ENCODE peak calls at places on chromosomes 2 and 18, in nine cellular contexts. E is NCI-H748 treated with DMSO at 0.1 percent for 48 hours; R is mammary epithelial cell; H is activated CD8-positive, alpha-beta memory T cell treated with anti-CD3 and anti-CD28 coated beads for 24 hours; W is EL; T is COR-L47; C is Panc1; Z is Daoy; J is stimulated activated CD4-positive, alpha-beta T cell treated with anti-CD3 and anti-CD28 coated beads, Interleukin-1b, Interleukin-23, amount 100 ng/mL, for 24 hours. O is an unnamed sample.

GRCh38 chr18:54734059-54734458 is 94.2 kb upstream of the RAB27B start:
- DNase-seq in R (peak), Z (peak), H (no peak), E (no peak), T (no peak), W (peak), J (no peak), C (peak), O (no peak)

GRCh38 chr2:71746946-71747501 is 293.7 kb downstream of the DYSF start:
- DNase-seq in R (peak), T (no peak), C (no peak), E (no peak), Z (peak), H (no peak), J (no peak), W (peak), O (no peak)

GRCh38 chr2:121826036-121826435 is 70.6 kb downstream of the TSN start:
- DNase-seq in H (no peak), W (no peak), C (no peak), T (no peak), Z (no peak), R (no peak), J (no peak), E (no peak), O (no peak)

GRCh38 chr18:47983946-47984345 is 53.5 kb upstream of the SMAD2 start:
- DNase-seq in W (no peak), J (no peak), T (no peak), E (no peak), Z (no peak), C (no peak), R (no peak), H (no peak), O (no peak)

GRCh38 chr2:119208791-119209203 is 14.8 kb upstream of the STEAP3 start:
- DNase-seq in W (peak), T (peak), E (no peak), R (peak), Z (peak), J (no peak), H (no peak), C (no peak), O (no peak)

GRCh38 chr2:48414640-48414979 is 115.3 kb upstream of the STON1 start:
- DNase-seq in C (no peak), W (no peak), Z (no peak), H (no peak), E (no peak), T (no peak), J (no peak), R (no peak), O (no peak)

GRCh38 chr2:64367444-64367843 is 86.5 kb upstream of the LGALSL start:
- DNase-seq in W (no peak), Z (no peak), C (no peak), J (no peak), H (no peak), R (no peak), T (no peak), E (no peak), O (no peak)

GRCh38 chr2:172736419-172737174 is 952 bp downstream of the RAPGEF4 start:
- DNase-seq in R (no peak), C (no peak), J (no peak), E (no peak), T (no peak), Z (no peak), W (no peak), H (no peak), O (no peak)

GRCh38 chr2:54052825-54053718 is 62.3 kb upstream of the ACYP2 start:
- DNase-seq in E (no peak), Z (no peak), J (no peak), R (peak), W (peak), C (no peak), H (no peak), T (no peak), O (no peak)

GRCh38 chr2:15163316-15163715 is 397.8 kb downstream of the NBAS start:
- DNase-seq in Z (no peak), C (no peak), R (no peak), E (no peak), T (no peak), W (peak), H (no peak), J (no peak), O (no peak)

GRCh38 chr2:237431372-237431771 is 17.4 kb upstream of the COL6A3 start:
- DNase-seq in E (no peak), T (no peak), Z (peak), W (peak), C (no peak), J (no peak), H (no peak), R (peak), O (no peak)

GRCh38 chr2:10646153-10646552 is 43.6 kb downstream of the NOL10 start:
- DNase-seq in J (no peak), C (no peak), R (no peak), W (no peak), E (no peak), T (no peak), H (no peak), Z (no peak), O (no peak)

GRCh38 chr2:240458900-240459391 is 23.5 kb downstream of the GPC1 start:
- DNase-seq in T (no peak), W (no peak), J (no peak), C (no peak), E (no peak), H (no peak), Z (no peak), R (no peak), O (no peak)

O was measured in D721Med.